ENCODE peak calls at places on chromosome 22, in ten cellular contexts. Y, O, M, T, X, S, R, Z, J and H are unnamed samples.
A peak's percentile ranks its signal among the peaks of the same experiment; 100 is the strongest.

GRCh38 chr22:38317995-38318715 is 922 bp upstream of the CSNK1E start:
- DNase-seq in Y (no peak), O (no peak), M (peak; percentile 86), T (peak; percentile 97), X (no peak), S (peak; percentile 96), R (no peak), Z (no peak), J (peak; percentile 75), H (peak; percentile 71)

GRCh38 chr22:36048911-36049677 is 20.5 kb upstream of the RBFOX2 start:
- DNase-seq in Y (no peak), O (no peak), M (peak; percentile 52), T (no peak), X (no peak), S (peak; percentile 82), R (no peak), Z (no peak), J (no peak), H (no peak)

GRCh38 chr22:35399114-35399677 is 744 bp upstream of the MCM5 start:
- DNase-seq in Y (peak; percentile 37), O (no peak), M (no peak), T (no peak), X (no peak), S (no peak), R (no peak), Z (peak; percentile 66), J (no peak), H (no peak)

GRCh38 chr22:22422629-22423112 is 85.9 kb downstream of the ZNF280B start:
- DNase-seq in Y (peak; percentile 91), O (peak; percentile 14), M (peak; percentile 69), T (peak; percentile 28), X (peak; percentile 45), S (peak; percentile 42), R (peak; percentile 80), Z (peak; percentile 74), J (peak; percentile 70), H (peak; percentile 65)

GRCh38 chr22:31286360-31287255 is 5.7 kb downstream of the PIK3IP1 start:
- DNase-seq in Y (peak; percentile 81), O (no peak), M (no peak), T (no peak), X (peak; percentile 72), S (no peak), R (peak; percentile 46), Z (no peak), J (no peak), H (no peak)

GRCh38 chr22:26658161-26658560 is 773 bp downstream of the MIAT start:
- DNase-seq in Y (peak; percentile 36), O (no peak), M (no peak), T (no peak), X (no peak), S (no peak), R (peak; percentile 38), Z (no peak), J (no peak), H (no peak)

GRCh38 chr22:19974233-19974861 is 32.7 kb upstream of the TXNRD2 start:
- DNase-seq in Y (peak; percentile 46), O (no peak), M (peak; percentile 42), T (peak; percentile 32), X (no peak), S (peak; percentile 79), R (peak; percentile 88), Z (no peak), J (peak; percentile 66), H (peak; percentile 53)

GRCh38 chr22:41922940-41923594 is 3.5 kb downstream of the TNFRSF13C start:
- DNase-seq in Y (no peak), O (no peak), M (no peak), T (no peak), X (no peak), S (no peak), R (no peak), Z (no peak), J (no peak), H (no peak)

GRCh38 chr22:37189011-37189466 is 992 bp upstream of the C1QTNF6 start:
- DNase-seq in Y (peak; percentile 4), O (no peak), M (no peak), T (no peak), X (no peak), S (peak; percentile 61), R (no peak), Z (no peak), J (no peak), H (no peak)

GRCh38 chr22:37186228-37186996 is 1.6 kb downstream of the C1QTNF6 start:
- DNase-seq in Y (peak; percentile 71), O (no peak), M (peak; percentile 75), T (peak; percentile 79), X (peak; percentile 40), S (peak; percentile 84), R (peak; percentile 86), Z (peak; percentile 56), J (peak; percentile 26), H (no peak)

GRCh38 chr22:37187891-37188761 is at the start of gene C1QTNF6:
- DNase-seq in Y (peak; percentile 37), O (no peak), M (no peak), T (no peak), X (no peak), S (peak; percentile 62), R (no peak), Z (no peak), J (peak; percentile 45), H (peak; percentile 43)

GRCh38 chr22:37186997-37187522 is 987 bp downstream of the C1QTNF6 start:
- DNase-seq in Y (peak; percentile 0), O (no peak), M (no peak), T (no peak), X (no peak), S (peak; percentile 18), R (no peak), Z (no peak), J (peak; percentile 34), H (no peak)

DNA sequence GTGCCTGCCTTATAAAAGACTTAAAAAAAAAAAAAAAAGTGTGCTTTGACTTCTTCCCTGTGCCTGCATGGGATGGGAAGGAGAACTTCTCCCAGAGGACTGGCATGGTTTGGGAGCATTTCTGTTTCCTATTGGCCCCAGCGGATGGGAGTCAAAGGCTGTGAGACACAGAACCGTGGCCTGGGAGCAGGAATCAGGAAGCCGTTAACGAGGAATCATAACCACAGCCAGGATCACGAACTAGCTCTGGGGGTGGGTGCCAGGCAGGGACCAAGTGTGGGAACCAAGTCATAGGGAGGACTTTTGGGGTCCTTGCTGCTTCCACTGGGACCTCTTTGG is 526 bp downstream of the C1QTNF6 start:
- DNase-seq in Y (peak; percentile 0), O (no peak), M (no peak), T (peak; percentile 46), X (no peak), S (peak; percentile 55), R (no peak), Z (no peak), J (no peak), H (peak; percentile 38)
- TF ChIP-seq CTCF in Y (no peak), O (no peak), M (no peak), T (no peak), X (no peak), S (no peak), R (no peak), Z (no peak), J (no peak), H (no peak)

GRCh38 chr22:27886843-27887151 is 32.3 kb downstream of the PITPNB start:
- DNase-seq in Y (no peak), O (no peak), M (no peak), T (no peak), X (no peak), S (no peak), R (no peak), Z (no peak), J (no peak), H (no peak)
- TF ChIP-seq CTCF in Y (no peak), O (no peak), M (no peak), T (peak; percentile 65), X (no peak), S (no peak), R (no peak), Z (no peak), J (no peak), H (no peak)

GRCh38 chr22:46131151-46131587 is 19.2 kb upstream of the PPARA start:
- DNase-seq in Y (no peak), O (no peak), M (no peak), T (no peak), X (no peak), S (no peak), R (no peak), Z (no peak), J (no peak), H (no peak)
- TF ChIP-seq CTCF in Y (no peak), O (peak; percentile 27), M (peak; percentile 61), T (peak; percentile 70), X (no peak), S (peak; percentile 37), R (peak; percentile 10), Z (peak; percentile 30), J (peak; percentile 19), H (no peak)

DNA sequence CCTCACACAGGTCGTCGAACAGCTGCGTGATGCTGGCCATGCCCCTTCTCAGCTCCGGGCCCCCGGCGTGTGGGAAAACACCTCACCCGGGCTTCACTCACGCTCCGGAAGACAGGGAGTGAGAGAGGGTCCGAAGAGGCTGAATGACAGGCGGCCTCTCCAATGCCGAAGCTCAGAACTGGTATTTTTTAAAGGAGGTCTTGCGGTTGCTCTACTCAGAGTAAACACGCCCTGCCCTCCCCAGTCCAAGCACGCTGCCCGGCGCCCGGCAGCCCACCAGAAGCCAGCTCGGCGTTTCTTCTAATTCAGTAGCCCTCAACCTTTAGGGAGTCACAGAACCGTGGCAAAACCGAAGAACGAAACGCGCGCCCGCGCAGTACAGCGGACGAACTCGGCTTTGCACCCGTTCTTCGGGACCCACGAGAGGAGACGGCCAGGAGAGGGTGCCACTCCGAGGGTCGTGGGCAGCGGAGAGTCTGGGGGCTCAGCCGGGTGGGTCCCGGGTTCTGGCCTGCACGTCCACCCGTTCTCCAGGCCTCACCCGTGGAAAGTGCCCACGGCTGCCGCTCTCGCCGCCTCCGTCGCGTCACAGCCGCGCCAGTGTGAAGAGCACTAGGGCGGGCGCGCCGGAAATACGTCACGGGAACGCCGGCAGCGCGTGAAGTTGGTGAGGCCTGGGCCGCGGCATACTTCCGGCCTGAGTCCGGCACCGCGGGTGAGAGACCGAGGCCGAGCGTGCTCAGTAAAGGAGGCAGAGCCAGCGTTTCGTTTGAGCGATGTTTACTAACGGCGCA is at the start of gene TUBGCP6:
- DNase-seq in Y (peak; percentile 96), O (peak; percentile 51), M (peak; percentile 88), T (peak; percentile 86), X (peak; percentile 79), S (peak; percentile 94), R (peak; percentile 95), Z (peak; percentile 92), J (peak; percentile 98), H (peak; percentile 97)
- TF ChIP-seq CTCF in Y (no peak), O (peak; percentile 7), M (peak; percentile 56), T (peak; percentile 63), X (peak; percentile 33), S (no peak), R (no peak), Z (peak; percentile 22), J (peak; percentile 28), H (no peak)

DNA sequence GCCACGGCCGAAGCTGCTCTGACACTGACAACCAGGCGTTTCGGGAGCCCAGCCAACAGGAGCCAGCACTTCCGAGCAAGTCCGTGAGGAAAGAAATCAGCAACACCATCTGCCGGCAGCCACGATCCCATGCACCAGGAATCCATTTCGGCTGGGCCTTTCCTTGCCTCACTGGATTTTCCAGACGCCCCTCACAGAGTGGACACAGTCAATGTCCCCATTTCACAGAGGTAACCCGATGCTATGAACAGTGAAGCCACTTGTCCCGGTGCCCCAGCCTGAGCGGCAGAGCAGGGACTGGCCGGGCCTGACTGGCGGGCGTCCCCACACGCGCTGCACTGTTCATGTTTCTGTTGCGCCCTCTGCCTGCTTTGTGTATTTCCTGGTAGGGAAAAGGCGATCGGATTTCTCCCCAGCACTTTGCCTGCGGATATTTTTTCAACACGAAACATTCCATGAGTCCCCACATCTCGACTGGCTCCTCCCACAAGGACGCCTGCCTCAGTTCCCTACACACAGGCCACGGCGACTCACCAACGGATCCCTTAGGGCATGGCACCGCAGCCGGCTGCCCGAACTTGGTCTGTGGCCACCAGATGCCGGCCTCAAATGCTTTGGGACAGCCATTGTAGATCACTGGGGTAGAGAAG is 55.3 kb downstream of the TRMU start:
- DNase-seq in Y (no peak), O (peak; percentile 56), M (peak; percentile 34), T (no peak), X (no peak), S (peak; percentile 24), R (no peak), Z (no peak), J (no peak), H (peak; percentile 75)
- TF ChIP-seq CTCF in Y (no peak), O (peak; percentile 67), M (peak; percentile 45), T (no peak), X (no peak), S (peak; percentile 68), R (no peak), Z (no peak), J (no peak), H (no peak)